ENCODE peak calls at places on chromosomes 4 and X, in nine cellular contexts. One of them, this sample, is unnamed.

GRCh38 chr4:140642674-140643437 is 74.1 kb upstream of the UCP1 start:
- DNase-seq in neural crest cell: no peak
- DNase-seq in activated T-cell treated with anti-CD3 and anti-CD28 coated beads for 48 hours: no peak
- DNase-seq in ELR: no peak
- DNase-seq in brain microvascular endothelial cell: no peak
- DNase-seq in G401: peak
- DNase-seq in A549: no peak
- DNase-seq in T47D: no peak
- DNase-seq in spleen: no peak
- DNase-seq in this sample: peak

GRCh38 chr4:337143-337931 is at the start of gene ZNF141:
- DNase-seq in G401: peak
- DNase-seq in T47D: peak
- DNase-seq in activated T-cell treated with anti-CD3 and anti-CD28 coated beads for 48 hours: peak
- DNase-seq in A549: peak
- DNase-seq in neural crest cell: peak
- DNase-seq in brain microvascular endothelial cell: peak
- DNase-seq in spleen: peak
- DNase-seq in ELR: peak
- DNase-seq in this sample: peak

GRCh38 chr4:168830777-168831512 is 179.1 kb downstream of the CBR4 start:
- DNase-seq in T47D: no peak
- DNase-seq in ELR: peak
- DNase-seq in activated T-cell treated with anti-CD3 and anti-CD28 coated beads for 48 hours: no peak
- DNase-seq in A549: no peak
- DNase-seq in brain microvascular endothelial cell: no peak
- DNase-seq in G401: no peak
- DNase-seq in spleen: no peak
- DNase-seq in neural crest cell: no peak
- DNase-seq in this sample: peak

GRCh38 chrX:19885732-19886131 is 1.7 kb downstream of the SH3KBP1 start:
- DNase-seq in spleen: no peak
- DNase-seq in T47D: no peak
- DNase-seq in brain microvascular endothelial cell: no peak
- DNase-seq in neural crest cell: no peak
- DNase-seq in activated T-cell treated with anti-CD3 and anti-CD28 coated beads for 48 hours: no peak
- DNase-seq in ELR: no peak
- DNase-seq in G401: no peak
- DNase-seq in A549: no peak
- DNase-seq in this sample: no peak

GRCh38 chr4:138175337-138175794 is 66.8 kb downstream of the SLC7A11 start:
- DNase-seq in spleen: no peak
- DNase-seq in G401: peak
- DNase-seq in A549: no peak
- DNase-seq in neural crest cell: no peak
- DNase-seq in T47D: no peak
- DNase-seq in activated T-cell treated with anti-CD3 and anti-CD28 coated beads for 48 hours: no peak
- DNase-seq in brain microvascular endothelial cell: peak
- DNase-seq in ELR: no peak
- DNase-seq in this sample: peak

GRCh38 chr4:184671101-184671500 is 21.6 kb downstream of the PRIMPOL start:
- DNase-seq in neural crest cell: no peak
- DNase-seq in T47D: no peak
- DNase-seq in brain microvascular endothelial cell: no peak
- DNase-seq in A549: no peak
- DNase-seq in spleen: no peak
- DNase-seq in activated T-cell treated with anti-CD3 and anti-CD28 coated beads for 48 hours: no peak
- DNase-seq in G401: no peak
- DNase-seq in ELR: no peak
- DNase-seq in this sample: no peak

GRCh38 chr4:184368290-184368689 is 106.1 kb downstream of the IRF2 start:
- DNase-seq in G401: no peak
- DNase-seq in ELR: no peak
- DNase-seq in T47D: peak
- DNase-seq in brain microvascular endothelial cell: no peak
- DNase-seq in activated T-cell treated with anti-CD3 and anti-CD28 coated beads for 48 hours: no peak
- DNase-seq in A549: no peak
- DNase-seq in spleen: no peak
- DNase-seq in neural crest cell: no peak
- DNase-seq in this sample: no peak

GRCh38 chr4:1746265-1746691 is 25.0 kb downstream of the TACC3 start:
- DNase-seq in A549: peak
- DNase-seq in T47D: peak
- DNase-seq in G401: peak
- DNase-seq in ELR: peak
- DNase-seq in activated T-cell treated with anti-CD3 and anti-CD28 coated beads for 48 hours: peak
- DNase-seq in spleen: peak
- DNase-seq in brain microvascular endothelial cell: peak
- DNase-seq in neural crest cell: peak
- DNase-seq in this sample: peak

GRCh38 chr4:160546201-160546600 is 1443.3 kb downstream of the RAPGEF2 start:
- DNase-seq in A549: no peak
- DNase-seq in ELR: no peak
- DNase-seq in G401: no peak
- DNase-seq in neural crest cell: no peak
- DNase-seq in activated T-cell treated with anti-CD3 and anti-CD28 coated beads for 48 hours: no peak
- DNase-seq in T47D: no peak
- DNase-seq in brain microvascular endothelial cell: no peak
- DNase-seq in spleen: no peak
- DNase-seq in this sample: no peak

GRCh38 chr4:10762541-10762940 is 78.0 kb upstream of the CLNK start:
- DNase-seq in G401: no peak
- DNase-seq in activated T-cell treated with anti-CD3 and anti-CD28 coated beads for 48 hours: no peak
- DNase-seq in ELR: peak
- DNase-seq in neural crest cell: no peak
- DNase-seq in A549: no peak
- DNase-seq in T47D: peak
- DNase-seq in spleen: no peak
- DNase-seq in brain microvascular endothelial cell: peak
- DNase-seq in this sample: no peak

GRCh38 chr4:1907848-1908525 is 36.8 kb downstream of the NSD2 start:
- DNase-seq in activated T-cell treated with anti-CD3 and anti-CD28 coated beads for 48 hours: no peak
- DNase-seq in neural crest cell: no peak
- DNase-seq in brain microvascular endothelial cell: no peak
- DNase-seq in spleen: no peak
- DNase-seq in A549: no peak
- DNase-seq in G401: no peak
- DNase-seq in ELR: no peak
- DNase-seq in T47D: no peak
- DNase-seq in this sample: no peak

GRCh38 chr4:86934147-86934771 is 552 bp upstream of the AFF1 start:
- DNase-seq in T47D: peak
- DNase-seq in brain microvascular endothelial cell: no peak
- DNase-seq in spleen: no peak
- DNase-seq in activated T-cell treated with anti-CD3 and anti-CD28 coated beads for 48 hours: no peak
- DNase-seq in G401: peak
- DNase-seq in neural crest cell: no peak
- DNase-seq in A549: no peak
- DNase-seq in ELR: peak
- DNase-seq in this sample: no peak

GRCh38 chr4:26058537-26058936 is 144.5 kb downstream of the SMIM20 start:
- DNase-seq in ELR: no peak
- DNase-seq in activated T-cell treated with anti-CD3 and anti-CD28 coated beads for 48 hours: peak
- DNase-seq in A549: no peak
- DNase-seq in spleen: no peak
- DNase-seq in neural crest cell: no peak
- DNase-seq in brain microvascular endothelial cell: no peak
- DNase-seq in G401: peak
- DNase-seq in T47D: no peak
- DNase-seq in this sample: no peak

GRCh38 chr4:39613093-39613656 is 25.5 kb downstream of the SMIM14 start:
- DNase-seq in A549: peak
- DNase-seq in neural crest cell: no peak
- DNase-seq in G401: no peak
- DNase-seq in spleen: no peak
- DNase-seq in brain microvascular endothelial cell: no peak
- DNase-seq in ELR: peak
- DNase-seq in activated T-cell treated with anti-CD3 and anti-CD28 coated beads for 48 hours: no peak
- DNase-seq in T47D: peak
- DNase-seq in this sample: no peak

GRCh38 chrX:106742831-106743230 is 16.3 kb downstream of the RNF128 start:
- DNase-seq in brain microvascular endothelial cell: no peak
- DNase-seq in neural crest cell: no peak
- DNase-seq in T47D: no peak
- DNase-seq in spleen: no peak
- DNase-seq in activated T-cell treated with anti-CD3 and anti-CD28 coated beads for 48 hours: no peak
- DNase-seq in ELR: peak
- DNase-seq in G401: no peak
- DNase-seq in A549: no peak
- DNase-seq in this sample: no peak

GRCh38 chrX:41542151-41542935 is 95.2 kb downstream of the NYX start:
- DNase-seq in A549: no peak
- DNase-seq in spleen: no peak
- DNase-seq in ELR: no peak
- DNase-seq in activated T-cell treated with anti-CD3 and anti-CD28 coated beads for 48 hours: no peak
- DNase-seq in brain microvascular endothelial cell: no peak
- DNase-seq in G401: no peak
- DNase-seq in T47D: peak
- DNase-seq in neural crest cell: no peak
- DNase-seq in this sample: no peak

GRCh38 chrX:20309796-20310195 is 43.1 kb upstream of the RPS6KA3 start:
- DNase-seq in G401: no peak
- DNase-seq in activated T-cell treated with anti-CD3 and anti-CD28 coated beads for 48 hours: no peak
- DNase-seq in A549: no peak
- DNase-seq in neural crest cell: no peak
- DNase-seq in T47D: no peak
- DNase-seq in ELR: no peak
- DNase-seq in brain microvascular endothelial cell: peak
- DNase-seq in spleen: no peak
- DNase-seq in this sample: no peak

GRCh38 chr4:7073526-7074390 is 5.9 kb upstream of the GRPEL1 start:
- DNase-seq in brain microvascular endothelial cell: peak
- DNase-seq in spleen: no peak
- DNase-seq in G401: peak
- DNase-seq in neural crest cell: peak
- DNase-seq in A549: peak
- DNase-seq in T47D: peak
- DNase-seq in ELR: peak
- DNase-seq in activated T-cell treated with anti-CD3 and anti-CD28 coated beads for 48 hours: no peak
- DNase-seq in this sample: peak

GRCh38 chr4:135532132-135532531 is 1330.5 kb upstream of the PABPC4L start:
- DNase-seq in activated T-cell treated with anti-CD3 and anti-CD28 coated beads for 48 hours: no peak
- DNase-seq in ELR: no peak
- DNase-seq in spleen: no peak
- DNase-seq in neural crest cell: no peak
- DNase-seq in A549: no peak
- DNase-seq in brain microvascular endothelial cell: no peak
- DNase-seq in G401: no peak
- DNase-seq in T47D: no peak
- DNase-seq in this sample: no peak

GRCh38 chr4:126614456-126614855 is 1018.3 kb upstream of the INTU start:
- DNase-seq in T47D: no peak
- DNase-seq in spleen: no peak
- DNase-seq in activated T-cell treated with anti-CD3 and anti-CD28 coated beads for 48 hours: no peak
- DNase-seq in neural crest cell: no peak
- DNase-seq in brain microvascular endothelial cell: no peak
- DNase-seq in ELR: no peak
- DNase-seq in A549: no peak
- DNase-seq in G401: no peak
- DNase-seq in this sample: no peak

GRCh38 chrX:107571296-107571998 is 56.9 kb upstream of the PRPS1 start:
- DNase-seq in A549: peak
- DNase-seq in G401: peak
- DNase-seq in brain microvascular endothelial cell: peak
- DNase-seq in T47D: no peak
- DNase-seq in neural crest cell: no peak
- DNase-seq in spleen: no peak
- DNase-seq in ELR: peak
- DNase-seq in activated T-cell treated with anti-CD3 and anti-CD28 coated beads for 48 hours: no peak
- DNase-seq in this sample: peak

GRCh38 chr4:26061248-26061986 is 147.4 kb downstream of the SMIM20 start:
- DNase-seq in neural crest cell: no peak
- DNase-seq in T47D: peak
- DNase-seq in G401: no peak
- DNase-seq in A549: peak
- DNase-seq in spleen: no peak
- DNase-seq in ELR: peak
- DNase-seq in brain microvascular endothelial cell: peak
- DNase-seq in activated T-cell treated with anti-CD3 and anti-CD28 coated beads for 48 hours: no peak
- DNase-seq in this sample: peak

GRCh38 chr4:5785806-5786680 is 75.0 kb downstream of the EVC start:
- DNase-seq in spleen: peak
- DNase-seq in brain microvascular endothelial cell: peak
- DNase-seq in T47D: no peak
- DNase-seq in ELR: peak
- DNase-seq in G401: no peak
- DNase-seq in A549: peak
- DNase-seq in neural crest cell: no peak
- DNase-seq in activated T-cell treated with anti-CD3 and anti-CD28 coated beads for 48 hours: no peak
- DNase-seq in this sample: no peak

GRCh38 chr4:68359508-68359907 is 9.6 kb upstream of the YTHDC1 start:
- DNase-seq in activated T-cell treated with anti-CD3 and anti-CD28 coated beads for 48 hours: no peak
- DNase-seq in brain microvascular endothelial cell: no peak
- DNase-seq in A549: no peak
- DNase-seq in neural crest cell: no peak
- DNase-seq in T47D: no peak
- DNase-seq in ELR: no peak
- DNase-seq in spleen: no peak
- DNase-seq in G401: no peak
- DNase-seq in this sample: no peak

This sample was measured in cerebellar cortex.